ENCODE peak calls at places on chromosomes 3 and 15, in ten cellular contexts. N, X, E, M, V, H, G, Z, I and K are unnamed samples.

GRCh38 chr3:195069501-195070251 is 201.3 kb downstream of the XXYLT1 start:
- DNase-seq in N (no peak), X (no peak), E (no peak), M (no peak), V (no peak), H (no peak), G (no peak), Z (no peak), I (no peak), K (no peak)

GRCh38 chr3:186133980-186134379 is 25.1 kb upstream of the ETV5 start:
- DNase-seq in N (no peak), X (no peak), E (no peak), M (no peak), V (no peak), H (no peak), G (no peak), Z (no peak), I (no peak), K (no peak)

GRCh38 chr3:14980689-14981088 is 33.3 kb downstream of the NR2C2 start:
- DNase-seq in N (no peak), X (no peak), E (no peak), M (no peak), V (no peak), H (no peak), G (no peak), Z (no peak), I (no peak), K (no peak)

GRCh38 chr15:51735211-51735610 is 2.2 kb downstream of the LYSMD2 start:
- DNase-seq in N (no peak), X (no peak), E (no peak), M (no peak), V (no peak), H (no peak), G (peak; percentile 36), Z (no peak), I (no peak), K (no peak)

GRCh38 chr3:104521606-104522336 is 844.9 kb upstream of the ALCAM start:
- DNase-seq in N (no peak), X (no peak), E (no peak), M (no peak), V (no peak), H (no peak), G (no peak), Z (no peak), I (no peak), K (no peak)

GRCh38 chr15:60126661-60127060 is 122.5 kb downstream of the FOXB1 start:
- DNase-seq in N (no peak), X (no peak), E (no peak), M (no peak), V (no peak), H (no peak), G (no peak), Z (no peak), I (no peak), K (no peak)

GRCh38 chr3:11238057-11238456 is 34.1 kb upstream of the ATG7 start:
- DNase-seq in N (no peak), X (peak; percentile 91), E (no peak), M (no peak), V (peak; percentile 87), H (no peak), G (no peak), Z (no peak), I (no peak), K (no peak)

GRCh38 chr3:180253283-180253682 is 216.5 kb upstream of the PEX5L start:
- DNase-seq in N (no peak), X (peak; percentile 46), E (no peak), M (no peak), V (peak; percentile 32), H (no peak), G (no peak), Z (no peak), I (no peak), K (no peak)

GRCh38 chr3:189727898-189728297 is 96.7 kb downstream of the TP63 start:
- DNase-seq in N (no peak), X (no peak), E (no peak), M (no peak), V (peak; percentile 81), H (no peak), G (no peak), Z (no peak), I (no peak), K (no peak)

GRCh38 chr3:56314842-56315241 is 153.4 kb downstream of the ERC2 start:
- DNase-seq in N (no peak), X (peak; percentile 37), E (no peak), M (no peak), V (peak; percentile 8), H (no peak), G (no peak), Z (no peak), I (no peak), K (no peak)

GRCh38 chr3:9420850-9421549 is 23.6 kb downstream of the SETD5 start:
- DNase-seq in N (no peak), X (peak; percentile 59), E (no peak), M (no peak), V (peak; percentile 57), H (no peak), G (no peak), Z (no peak), I (no peak), K (no peak)